ENCODE peak calls at places on chromosomes 16 and 17, in five cellular contexts. N is fibroblast of lung, D is cardiac muscle cell, Q is right atrium auricular region, H is neural progenitor cell. C is an unnamed sample.

GRCh38 chr16:4574919-4575705 is 19.0 kb downstream of the C16orf96 start:
- DNase-seq in N (no peak), D (no peak), Q (no peak), H (peak; percentile 41), C (no peak)

GRCh38 chr16:63596716-63597115 is 1525.1 kb downstream of the CDH11 start:
- DNase-seq in N (no peak), D (no peak), Q (no peak), H (no peak), C (no peak)

GRCh38 chr16:75052481-75053211 is 53.8 kb downstream of the ZNRF1 start:
- DNase-seq in N (no peak), D (no peak), Q (no peak), H (peak; percentile 32), C (no peak)

GRCh38 chr17:38577645-38578173 is 28.0 kb downstream of the SRCIN1 start:
- DNase-seq in N (no peak), D (no peak), Q (no peak), H (no peak), C (no peak)

GRCh38 chr17:17181666-17182600 is 24.2 kb downstream of the PLD6 start:
- DNase-seq in N (no peak), D (no peak), Q (no peak), H (no peak), C (no peak)

GRCh38 chr16:88532434-88533241 is 37.6 kb upstream of the ZC3H18 start:
- DNase-seq in N (no peak), D (no peak), Q (no peak), H (no peak), C (no peak)

GRCh38 chr17:73101031-73101430 is 8.5 kb upstream of the SLC39A11 start:
- DNase-seq in N (no peak), D (no peak), Q (no peak), H (no peak), C (no peak)

GRCh38 chr16:64627781-64628180 is 494.1 kb downstream of the CDH11 start:
- DNase-seq in N (no peak), D (no peak), Q (no peak), H (no peak), C (no peak)

GRCh38 chr17:12256380-12256995 is 235.8 kb downstream of the MAP2K4 start:
- DNase-seq in N (peak; percentile 48), D (peak; percentile 71), Q (no peak), H (peak; percentile 64), C (peak; percentile 59)

GRCh38 chr16:4309833-4310266 is 6.0 kb upstream of the GLIS2 start:
- DNase-seq in N (peak; percentile 82), D (peak; percentile 57), Q (no peak), H (peak; percentile 87), C (peak; percentile 60)

GRCh38 chr16:73319747-73320146 is 271.8 kb upstream of the ZFHX3 start:
- DNase-seq in N (no peak), D (no peak), Q (no peak), H (peak; percentile 52), C (no peak)

GRCh38 chr16:59249049-59249448 is 514.9 kb upstream of the GOT2 start:
- DNase-seq in N (no peak), D (no peak), Q (no peak), H (peak; percentile 46), C (no peak)

GRCh38 chr17:75623386-75623785 is 9.8 kb upstream of the SMIM5 start:
- DNase-seq in N (no peak), D (no peak), Q (no peak), H (no peak), C (no peak)

GRCh38 chr17:7260601-7261376 is 1.5 kb downstream of the CLDN7 start:
- DNase-seq in N (no peak), D (no peak), Q (no peak), H (peak; percentile 73), C (no peak)

GRCh38 chr17:7262192-7263070 is at the start of gene CLDN7:
- DNase-seq in N (no peak), D (no peak), Q (no peak), H (peak; percentile 37), C (no peak)

GRCh38 chr17:7263071-7263800 is 958 bp upstream of the CLDN7 start:
- DNase-seq in N (no peak), D (peak; percentile 10), Q (no peak), H (peak; percentile 55), C (no peak)

GRCh38 chr17:7260151-7260550 is 2.1 kb downstream of the CLDN7 start:
- DNase-seq in N (no peak), D (no peak), Q (no peak), H (no peak), C (no peak)

DNA sequence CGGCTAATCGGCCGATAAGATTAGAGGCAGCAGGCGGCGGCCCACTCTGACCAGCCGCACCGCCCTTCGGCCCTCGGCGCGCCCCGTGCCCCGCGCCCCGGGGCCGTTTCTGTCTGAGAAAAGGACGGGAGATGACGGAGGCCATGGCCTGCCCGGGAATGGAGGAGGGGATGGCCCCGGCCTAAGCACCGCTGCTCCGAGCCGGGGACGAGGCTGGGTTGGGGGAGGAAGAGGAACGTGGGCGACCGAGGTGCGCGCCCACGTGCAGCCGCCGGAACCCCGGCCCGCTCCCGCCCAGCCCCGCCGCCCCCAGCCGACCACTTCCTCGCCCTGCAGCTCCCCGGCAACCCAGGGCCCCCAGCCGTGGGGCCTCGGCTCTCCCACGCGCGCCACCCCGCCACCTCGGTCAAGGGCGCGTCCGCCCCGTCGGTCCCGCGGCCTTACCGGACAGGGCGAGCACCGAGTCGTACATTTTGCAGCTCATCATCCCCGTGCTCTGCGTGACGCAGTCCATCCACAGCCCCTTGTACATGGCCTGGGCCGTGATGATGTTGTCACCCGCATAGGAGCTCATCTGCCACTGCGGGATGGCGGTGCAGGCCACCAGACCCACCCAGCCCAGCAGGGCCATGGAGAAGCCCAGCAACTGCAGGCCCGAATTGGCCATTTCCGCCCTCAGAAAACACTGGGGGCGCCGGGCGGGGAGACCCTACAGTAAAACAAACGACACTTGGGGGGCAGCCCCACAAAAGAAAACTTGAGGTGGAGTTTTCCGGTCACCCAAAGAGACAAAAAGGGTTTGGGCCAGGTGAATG is 694 bp downstream of the CLDN7 start:
- DNase-seq in N (no peak), D (no peak), Q (no peak), H (no peak), C (no peak)
- H3K27me3 ChIP-seq in N (no peaks in the 10 kb centered on the region), D (peaks cover 44% of the 10 kb centered on the region), Q (peaks cover 34% of the 10 kb centered on the region), H (peaks cover 49% of the 10 kb centered on the region), C (no peaks in the 10 kb centered on the region)

DNA sequence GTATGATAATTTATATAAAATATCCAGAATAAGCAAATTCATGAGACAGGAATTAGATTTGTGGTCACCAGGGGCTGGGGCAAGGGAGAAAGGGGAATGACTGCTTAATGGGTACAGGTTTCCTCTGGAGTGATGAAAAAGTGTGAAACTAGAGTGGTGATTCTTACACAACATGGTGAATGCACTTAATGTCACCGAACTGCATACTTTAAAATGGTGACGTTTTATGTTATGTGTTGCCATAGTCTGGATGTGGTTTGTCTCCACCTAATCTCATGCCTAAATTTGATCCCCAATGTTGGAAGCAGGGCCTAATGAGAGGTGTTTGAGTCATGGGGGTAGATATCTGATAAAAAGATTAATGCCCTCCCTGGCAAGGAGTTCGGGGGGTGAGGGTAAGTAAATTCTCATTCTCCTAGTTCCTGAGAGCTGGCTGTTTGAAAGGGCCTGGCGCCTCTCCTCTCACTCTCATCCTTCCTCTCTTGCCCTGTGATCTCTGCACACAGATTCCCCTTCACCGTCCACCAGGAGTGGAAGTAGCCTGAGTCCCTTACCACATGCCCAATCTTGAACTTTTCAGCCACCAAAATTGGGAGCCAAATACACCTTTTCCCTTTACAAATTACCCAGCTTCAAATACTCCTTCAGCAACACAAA is 15.3 kb downstream of the XPO6 start:
- DNase-seq in N (peak; percentile 21), D (no peak), Q (no peak), H (no peak), C (no peak)
- H3K4me1 ChIP-seq in N (peaks cover 27% of the 10 kb centered on the region), D (no peaks in the 10 kb centered on the region), Q (peaks cover 9% of the 10 kb centered on the region), H (no peaks in the 10 kb centered on the region), C (peaks cover 15% of the 10 kb centered on the region)

GRCh38 chr17:61806941-61807340 is 56.4 kb downstream of the BRIP1 start:
- DNase-seq in N (peak; percentile 43), D (no peak), Q (no peak), H (no peak), C (no peak)

GRCh38 chr17:61812747-61813146 is 50.6 kb downstream of the BRIP1 start:
- DNase-seq in N (peak; percentile 15), D (no peak), Q (no peak), H (no peak), C (no peak)

GRCh38 chr17:61813211-61813610 is 50.1 kb downstream of the BRIP1 start:
- DNase-seq in N (peak; percentile 54), D (no peak), Q (no peak), H (no peak), C (no peak)

GRCh38 chr17:61808442-61808841 is 54.9 kb downstream of the BRIP1 start:
- DNase-seq in N (no peak), D (no peak), Q (no peak), H (no peak), C (no peak)

DNA sequence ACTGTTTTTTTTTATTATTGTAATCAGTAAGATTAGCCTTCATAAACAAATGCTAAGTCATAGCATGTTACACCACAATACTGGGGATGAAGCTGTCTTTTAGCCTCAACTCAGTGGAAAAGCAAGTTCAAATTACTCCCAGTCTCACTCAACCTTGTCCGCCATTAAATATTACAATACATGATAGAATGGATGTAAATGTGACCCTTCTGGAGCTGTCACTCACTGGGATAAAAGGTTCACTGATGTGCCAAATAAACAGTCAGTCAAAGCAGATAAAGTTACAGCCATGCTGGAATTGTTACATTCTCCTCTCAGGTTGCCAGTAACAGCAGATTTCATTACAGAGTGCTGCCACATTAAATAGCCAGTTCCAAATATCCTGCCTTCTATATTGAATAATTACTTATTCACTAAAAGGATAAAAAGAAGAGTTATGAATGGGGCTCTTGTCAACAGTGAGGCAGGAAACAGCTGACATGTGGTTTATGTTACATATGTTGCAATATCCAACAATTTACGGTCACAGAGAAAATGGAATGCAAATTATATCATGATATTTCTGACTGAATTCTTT is 53.4 kb downstream of the BRIP1 start:
- DNase-seq in N (peak; percentile 62), D (peak; percentile 78), Q (no peak), H (no peak), C (peak; percentile 83)
- H3K4me3 ChIP-seq in N (no peak overlapping the region), D (no peak overlapping the region), Q (no peak overlapping the region), H (no peak overlapping the region), C (no peak overlapping the region)

DNA sequence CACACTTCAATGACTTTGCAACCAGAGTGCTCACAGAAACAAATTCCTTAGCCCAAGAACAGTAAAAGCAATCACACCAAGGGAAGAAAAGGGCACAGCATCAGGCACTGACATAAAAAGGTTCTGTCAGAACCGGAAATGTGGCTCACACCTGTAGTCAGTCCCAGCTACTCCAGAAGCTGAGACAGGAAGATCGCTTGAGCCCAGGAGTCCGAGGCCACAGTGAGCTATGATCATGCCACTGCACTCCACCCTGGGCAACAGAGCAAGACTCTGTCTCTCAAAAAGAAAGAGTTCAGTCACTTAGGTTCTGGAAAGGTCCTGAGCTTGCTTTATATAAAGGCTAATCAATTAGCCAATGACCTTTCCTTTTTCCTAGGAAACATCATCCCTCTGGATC is 22.7 kb downstream of the YWHAE start:
- DNase-seq in N (no peak), D (no peak), Q (no peak), H (no peak), C (no peak)
- H3K27me3 ChIP-seq in N (no peaks in the 10 kb centered on the region), D (no peaks in the 10 kb centered on the region), Q (no peaks in the 10 kb centered on the region), H (no peaks in the 10 kb centered on the region), C (no peaks in the 10 kb centered on the region)

GRCh38 chr17:8726951-8727555 is 17.6 kb downstream of the CCDC42 start:
- DNase-seq in N (peak; percentile 31), D (peak; percentile 92), Q (peak; percentile 77), H (no peak), C (peak; percentile 14)
- H3K4me1 ChIP-seq in N (no peaks in the 10 kb centered on the region), D (no peaks in the 10 kb centered on the region), Q (no peaks in the 10 kb centered on the region), H (peaks cover 6% of the 10 kb centered on the region), C (no peaks in the 10 kb centered on the region)

GRCh38 chr16:83137326-83137770 is 510.6 kb downstream of the CDH13 start:
- DNase-seq in N (peak; percentile 94), D (peak; percentile 89), Q (no peak), H (peak; percentile 63), C (peak; percentile 55)
- H3K4me3 ChIP-seq in N (peak overlapping the region; percentile 50), D (no peak overlapping the region), Q (no peak overlapping the region), H (no peak overlapping the region), C (peak overlapping the region; percentile 53)